ENCODE peak calls at places on chromosomes 6 and 20, in four cellular contexts. J is activated CD4-positive, alpha-beta T cell treated with anti-CD3 and anti-CD28 coated beads, Interleukin-2, amount 10 ng/mL, durations not matched to agents 7 days and 5 days; U is MV-4-11; T is stimulated activated CD4-positive, alpha-beta T cell treated with anti-CD3 and anti-CD28 coated beads, TNF-alpha, amount 100 ng/mL, for 1 hour. Q is an unnamed sample.

GRCh38 chr6:51559059-51559458 is 528.4 kb downstream of the PKHD1 start:
- DNase-seq in J (no peak), U (no peak), T (no peak), Q (no peak)

GRCh38 chr20:4053516-4053919 is 38.2 kb upstream of the RNF24 start:
- DNase-seq in J (no peak), U (peak), T (no peak), Q (no peak)

GRCh38 chr20:57066126-57066900 is 200.1 kb downstream of the BMP7 start:
- DNase-seq in J (no peak), U (no peak), T (no peak), Q (no peak)

GRCh38 chr20:58146761-58147160 is 81.7 kb downstream of the ANKRD60 start:
- DNase-seq in J (no peak), U (no peak), T (no peak), Q (no peak)

GRCh38 chr6:31945507-31946369 is at the start of gene CFB:
- DNase-seq in J (no peak), U (no peak), T (no peak), Q (peak)

GRCh38 chr6:12895721-12896120 is 179.2 kb downstream of the PHACTR1 start:
- DNase-seq in J (no peak), U (no peak), T (no peak), Q (no peak)

GRCh38 chr6:19837511-19838441 is 606 bp downstream of the ID4 start:
- DNase-seq in J (no peak), U (no peak), T (no peak), Q (peak)

GRCh38 chr6:12548526-12548925 is 168.0 kb upstream of the PHACTR1 start:
- DNase-seq in J (no peak), U (no peak), T (no peak), Q (no peak)

Q was measured in mucosa of descending colon.